ENCODE peak calls at places on chromosome 18, in nine cellular contexts. One of them, this sample, is unnamed. For H3K36me3, the result is how much of the 10 kb centered on the place peaks cover.

GRCh38 chr18:33282709-33283333 is 157.7 kb downstream of the CCDC178 start:
- DNase-seq in neuronal stem cell: no peak
- DNase-seq in colonic mucosa: no peak
- DNase-seq in pancreas: peak
- DNase-seq in lower lobe of right lung: no peak
- DNase-seq in right atrium auricular region: no peak
- DNase-seq in A673: peak
- DNase-seq in PC-3: no peak
- DNase-seq in IMR-90: no peak
- DNase-seq in this sample: no peak

GRCh38 chr18:62799977-62800376 is 84.6 kb downstream of the PHLPP1 start:
- DNase-seq in neuronal stem cell: no peak
- DNase-seq in colonic mucosa: no peak
- DNase-seq in pancreas: no peak
- DNase-seq in lower lobe of right lung: no peak
- DNase-seq in right atrium auricular region: no peak
- DNase-seq in A673: no peak
- DNase-seq in PC-3: no peak
- DNase-seq in IMR-90: no peak
- DNase-seq in this sample: no peak

GRCh38 chr18:57440331-57441101 is 5.3 kb downstream of the ONECUT2 start:
- DNase-seq in neuronal stem cell: peak
- DNase-seq in colonic mucosa: no peak
- DNase-seq in pancreas: peak
- DNase-seq in lower lobe of right lung: no peak
- DNase-seq in right atrium auricular region: no peak
- DNase-seq in A673: no peak
- DNase-seq in PC-3: no peak
- DNase-seq in IMR-90: no peak
- DNase-seq in this sample: no peak

GRCh38 chr18:57269756-57270534 is 82.4 kb upstream of the ST8SIA3 start:
- DNase-seq in neuronal stem cell: no peak
- DNase-seq in colonic mucosa: no peak
- DNase-seq in pancreas: no peak
- DNase-seq in lower lobe of right lung: no peak
- DNase-seq in right atrium auricular region: no peak
- DNase-seq in A673: no peak
- DNase-seq in PC-3: no peak
- DNase-seq in IMR-90: no peak
- DNase-seq in this sample: no peak

GRCh38 chr18:6509417-6510198 is 94.9 kb upstream of the L3MBTL4 start:
- DNase-seq in neuronal stem cell: no peak
- DNase-seq in colonic mucosa: no peak
- DNase-seq in pancreas: no peak
- DNase-seq in lower lobe of right lung: no peak
- DNase-seq in right atrium auricular region: no peak
- DNase-seq in A673: no peak
- DNase-seq in PC-3: peak
- DNase-seq in IMR-90: no peak
- DNase-seq in this sample: no peak

GRCh38 chr18:11672198-11672597 is 16.9 kb upstream of the GNAL start:
- DNase-seq in neuronal stem cell: no peak
- DNase-seq in colonic mucosa: no peak
- DNase-seq in pancreas: no peak
- DNase-seq in lower lobe of right lung: no peak
- DNase-seq in right atrium auricular region: no peak
- DNase-seq in A673: no peak
- DNase-seq in PC-3: no peak
- DNase-seq in IMR-90: no peak
- DNase-seq in this sample: no peak

GRCh38 chr18:78584167-78585022 is 395.2 kb upstream of the SALL3 start:
- DNase-seq in neuronal stem cell: no peak
- DNase-seq in colonic mucosa: no peak
- DNase-seq in pancreas: no peak
- DNase-seq in lower lobe of right lung: no peak
- DNase-seq in right atrium auricular region: no peak
- DNase-seq in A673: no peak
- DNase-seq in PC-3: no peak
- DNase-seq in IMR-90: no peak
- DNase-seq in this sample: no peak

GRCh38 chr18:68215931-68216330 is 499.0 kb downstream of the TMX3 start:
- DNase-seq in neuronal stem cell: no peak
- DNase-seq in colonic mucosa: no peak
- DNase-seq in pancreas: no peak
- DNase-seq in lower lobe of right lung: no peak
- DNase-seq in right atrium auricular region: no peak
- DNase-seq in A673: no peak
- DNase-seq in PC-3: peak
- DNase-seq in IMR-90: peak
- DNase-seq in this sample: no peak

GRCh38 chr18:24157855-24158254 is 19.0 kb downstream of the CABYR start:
- DNase-seq in neuronal stem cell: no peak
- DNase-seq in colonic mucosa: no peak
- DNase-seq in pancreas: no peak
- DNase-seq in lower lobe of right lung: no peak
- DNase-seq in right atrium auricular region: no peak
- DNase-seq in A673: no peak
- DNase-seq in PC-3: no peak
- DNase-seq in IMR-90: no peak
- DNase-seq in this sample: no peak

DNA sequence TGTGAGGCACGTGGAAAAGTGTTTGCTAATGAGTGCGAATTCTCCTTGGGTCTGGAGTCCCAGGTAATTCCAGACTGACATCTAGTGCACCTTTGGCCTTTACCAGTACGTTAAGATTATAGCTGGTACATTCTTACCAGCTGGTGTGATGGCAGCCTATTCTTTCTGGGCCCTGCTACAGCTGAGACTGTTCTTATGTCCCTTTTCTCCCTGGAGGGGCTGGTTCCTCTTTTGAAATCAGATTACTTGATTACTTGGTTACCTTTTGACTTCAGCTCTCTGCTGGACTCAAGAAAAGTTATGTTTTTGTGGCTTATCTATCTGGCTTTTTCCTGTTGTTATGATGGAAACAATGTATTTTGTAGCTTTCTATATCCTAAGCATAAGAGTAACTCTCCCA is 14.5 kb downstream of the CABYR start:
- DNase-seq in neuronal stem cell: no peak
- DNase-seq in colonic mucosa: no peak
- DNase-seq in pancreas: no peak
- DNase-seq in lower lobe of right lung: no peak
- DNase-seq in right atrium auricular region: no peak
- DNase-seq in A673: no peak
- DNase-seq in PC-3: no peak
- DNase-seq in IMR-90: no peak
- DNase-seq in this sample: no peak
- H3K36me3 ChIP-seq in neuronal stem cell: under half
- H3K36me3 ChIP-seq in colonic mucosa: under half
- H3K36me3 ChIP-seq in pancreas: under half
- H3K36me3 ChIP-seq in lower lobe of right lung: under half
- H3K36me3 ChIP-seq in right atrium auricular region: under half
- H3K36me3 ChIP-seq in A673: under half
- H3K36me3 ChIP-seq in PC-3: under half
- H3K36me3 ChIP-seq in IMR-90: under half
- H3K36me3 ChIP-seq in this sample: under half

GRCh38 chr18:48804856-48805610 is 145.7 kb downstream of the SMAD7 start:
- DNase-seq in neuronal stem cell: no peak
- DNase-seq in colonic mucosa: peak
- DNase-seq in pancreas: no peak
- DNase-seq in lower lobe of right lung: peak
- DNase-seq in right atrium auricular region: peak
- DNase-seq in A673: no peak
- DNase-seq in PC-3: no peak
- DNase-seq in IMR-90: no peak
- DNase-seq in this sample: no peak

GRCh38 chr18:48803518-48803917 is 147.2 kb downstream of the SMAD7 start:
- DNase-seq in neuronal stem cell: no peak
- DNase-seq in colonic mucosa: peak
- DNase-seq in pancreas: no peak
- DNase-seq in lower lobe of right lung: peak
- DNase-seq in right atrium auricular region: peak
- DNase-seq in A673: no peak
- DNase-seq in PC-3: no peak
- DNase-seq in IMR-90: no peak
- DNase-seq in this sample: peak

GRCh38 chr18:48803951-48804855 is 146.6 kb downstream of the SMAD7 start:
- DNase-seq in neuronal stem cell: no peak
- DNase-seq in colonic mucosa: peak
- DNase-seq in pancreas: no peak
- DNase-seq in lower lobe of right lung: peak
- DNase-seq in right atrium auricular region: peak
- DNase-seq in A673: no peak
- DNase-seq in PC-3: no peak
- DNase-seq in IMR-90: no peak
- DNase-seq in this sample: peak

GRCh38 chr18:48806551-48807261 is 144.1 kb downstream of the SMAD7 start:
- DNase-seq in neuronal stem cell: no peak
- DNase-seq in colonic mucosa: peak
- DNase-seq in pancreas: no peak
- DNase-seq in lower lobe of right lung: peak
- DNase-seq in right atrium auricular region: peak
- DNase-seq in A673: peak
- DNase-seq in PC-3: no peak
- DNase-seq in IMR-90: no peak
- DNase-seq in this sample: peak

DNA sequence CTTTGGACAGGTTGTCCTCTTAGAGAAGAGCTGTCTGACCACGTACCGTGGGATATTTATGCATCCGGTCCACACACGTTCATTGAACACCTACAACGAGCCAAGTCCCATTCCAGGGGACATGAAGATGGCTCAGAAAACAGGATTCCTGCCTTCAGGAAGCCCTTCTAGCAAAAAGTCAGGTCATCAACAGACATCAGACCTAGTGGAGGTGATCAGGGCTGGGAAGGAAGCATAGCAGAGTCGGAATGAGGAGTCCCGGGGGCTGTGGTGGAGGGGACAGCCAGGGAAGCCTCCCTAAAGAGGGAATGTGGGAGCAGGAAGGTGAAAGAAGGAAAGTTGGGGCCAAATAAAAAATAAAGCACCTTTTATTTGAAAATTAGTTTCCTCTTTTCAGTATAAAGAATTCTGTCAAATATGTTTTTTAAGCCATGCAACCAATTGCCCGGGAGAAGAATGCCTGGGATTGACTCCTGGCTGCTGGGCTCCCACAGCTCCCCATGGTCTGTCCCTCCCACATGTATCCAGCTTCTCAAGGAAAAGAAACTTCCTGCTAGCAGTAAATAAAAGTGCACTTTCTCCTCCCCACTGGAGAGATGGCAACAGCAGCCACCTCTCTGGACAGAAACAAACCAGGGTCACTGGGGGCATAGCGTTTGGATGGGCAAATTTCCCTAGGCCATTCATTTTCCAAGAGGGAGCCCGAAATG is 144.8 kb downstream of the SMAD7 start:
- DNase-seq in neuronal stem cell: no peak
- DNase-seq in colonic mucosa: peak
- DNase-seq in pancreas: no peak
- DNase-seq in lower lobe of right lung: no peak
- DNase-seq in right atrium auricular region: peak
- DNase-seq in A673: no peak
- DNase-seq in PC-3: no peak
- DNase-seq in IMR-90: no peak
- DNase-seq in this sample: peak
- H3K4me3 ChIP-seq in neuronal stem cell: no peak
- H3K4me3 ChIP-seq in colonic mucosa: no peak
- H3K4me3 ChIP-seq in pancreas: no peak
- H3K4me3 ChIP-seq in lower lobe of right lung: no peak
- H3K4me3 ChIP-seq in right atrium auricular region: no peak
- H3K4me3 ChIP-seq in A673: no peak
- H3K4me3 ChIP-seq in PC-3: no peak
- H3K4me3 ChIP-seq in IMR-90: no peak
- H3K4me3 ChIP-seq in this sample: no peak

GRCh38 chr18:50283469-50284209 is 2.3 kb upstream of the MBD1 start:
- DNase-seq in neuronal stem cell: no peak
- DNase-seq in colonic mucosa: no peak
- DNase-seq in pancreas: no peak
- DNase-seq in lower lobe of right lung: no peak
- DNase-seq in right atrium auricular region: no peak
- DNase-seq in A673: no peak
- DNase-seq in PC-3: no peak
- DNase-seq in IMR-90: no peak
- DNase-seq in this sample: no peak

GRCh38 chr18:50282521-50283335 is 1.4 kb upstream of the MBD1 start:
- DNase-seq in neuronal stem cell: no peak
- DNase-seq in colonic mucosa: no peak
- DNase-seq in pancreas: peak
- DNase-seq in lower lobe of right lung: no peak
- DNase-seq in right atrium auricular region: no peak
- DNase-seq in A673: no peak
- DNase-seq in PC-3: no peak
- DNase-seq in IMR-90: no peak
- DNase-seq in this sample: no peak

GRCh38 chr18:50280707-50281294 is 522 bp downstream of the MBD1 start:
- DNase-seq in neuronal stem cell: no peak
- DNase-seq in colonic mucosa: no peak
- DNase-seq in pancreas: no peak
- DNase-seq in lower lobe of right lung: no peak
- DNase-seq in right atrium auricular region: no peak
- DNase-seq in A673: no peak
- DNase-seq in PC-3: no peak
- DNase-seq in IMR-90: no peak
- DNase-seq in this sample: no peak

GRCh38 chr18:50281295-50281971 is at the start of gene MBD1:
- DNase-seq in neuronal stem cell: peak
- DNase-seq in colonic mucosa: peak
- DNase-seq in pancreas: peak
- DNase-seq in lower lobe of right lung: peak
- DNase-seq in right atrium auricular region: peak
- DNase-seq in A673: peak
- DNase-seq in PC-3: peak
- DNase-seq in IMR-90: peak
- DNase-seq in this sample: peak

DNA sequence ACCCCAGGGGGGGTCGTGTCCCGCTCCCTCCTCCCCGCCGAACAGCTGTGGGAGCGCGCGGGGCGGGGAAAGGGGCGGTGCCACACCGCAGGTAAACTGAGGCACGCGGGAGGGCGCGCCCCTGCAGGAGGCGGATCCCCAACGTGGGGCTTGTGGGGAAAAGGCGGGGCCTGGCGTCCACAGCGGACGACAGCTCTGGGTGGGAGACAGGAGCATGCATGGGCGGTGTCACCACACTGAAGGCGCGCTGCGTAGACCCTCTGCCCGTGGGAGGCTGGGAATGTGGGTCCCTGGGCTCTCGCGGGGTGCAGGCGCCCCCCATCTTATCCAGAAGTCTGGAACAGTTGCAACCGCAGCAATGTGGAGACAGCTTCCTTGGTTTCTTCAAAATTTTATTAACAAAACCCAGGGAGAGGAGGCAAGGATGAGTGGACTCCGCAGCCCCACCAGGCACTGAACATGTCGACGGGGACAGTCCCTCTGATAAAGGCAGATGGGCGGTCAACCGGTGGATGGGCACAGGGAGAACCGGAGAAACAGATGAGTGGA is 723 bp upstream of the MBD1 start:
- DNase-seq in neuronal stem cell: no peak
- DNase-seq in colonic mucosa: no peak
- DNase-seq in pancreas: no peak
- DNase-seq in lower lobe of right lung: no peak
- DNase-seq in right atrium auricular region: no peak
- DNase-seq in A673: no peak
- DNase-seq in PC-3: no peak
- DNase-seq in IMR-90: no peak
- DNase-seq in this sample: no peak
- H3K36me3 ChIP-seq in neuronal stem cell: under half
- H3K36me3 ChIP-seq in colonic mucosa: under half
- H3K36me3 ChIP-seq in pancreas: under half
- H3K36me3 ChIP-seq in lower lobe of right lung: half or more
- H3K36me3 ChIP-seq in right atrium auricular region: half or more
- H3K36me3 ChIP-seq in A673: under half
- H3K36me3 ChIP-seq in PC-3: under half
- H3K36me3 ChIP-seq in IMR-90: under half
- H3K36me3 ChIP-seq in this sample: under half

GRCh38 chr18:48928787-48929186 is 22.0 kb downstream of the SMAD7 start:
- DNase-seq in neuronal stem cell: no peak
- DNase-seq in colonic mucosa: peak
- DNase-seq in pancreas: no peak
- DNase-seq in lower lobe of right lung: peak
- DNase-seq in right atrium auricular region: no peak
- DNase-seq in A673: peak
- DNase-seq in PC-3: no peak
- DNase-seq in IMR-90: peak
- DNase-seq in this sample: peak
- H3K4me3 ChIP-seq in neuronal stem cell: no peak
- H3K4me3 ChIP-seq in colonic mucosa: no peak
- H3K4me3 ChIP-seq in pancreas: no peak
- H3K4me3 ChIP-seq in lower lobe of right lung: no peak
- H3K4me3 ChIP-seq in right atrium auricular region: no peak
- H3K4me3 ChIP-seq in A673: no peak
- H3K4me3 ChIP-seq in PC-3: no peak
- H3K4me3 ChIP-seq in IMR-90: no peak
- H3K4me3 ChIP-seq in this sample: no peak

This sample was measured in thyroid gland.